ENCODE peak calls at places on chromosome 6, in eight cellular contexts. One of them, this sample, is unnamed.

GRCh38 chr6:168372871-168373270 is 53.3 kb upstream of the DACT2 start:
- DNase-seq in iPS-NIHi11: no peak
- DNase-seq in stimulated activated naive CD8-positive, alpha-beta T cell treated with anti-CD3 and anti-CD28 coated beads, Interleukin-15, Interleukin-2, amounts not matched to agents 100 U/mL and 50 U/mL, for 24 hours: no peak
- DNase-seq in ureter: no peak
- DNase-seq in stimulated activated CD4-positive, alpha-beta T cell treated with anti-CD3 and anti-CD28 coated beads, TNF-alpha, amount 100 ng/mL, for 1 hour: no peak
- DNase-seq in T-helper 9 cell: no peak
- DNase-seq in activated T-cell treated with anti-CD3 and anti-CD28 coated beads for 1 hour: no peak
- DNase-seq in naive thymus-derived CD4-positive, alpha-beta T cell: no peak
- DNase-seq in this sample: no peak

GRCh38 chr6:93079061-93079460 is 340.3 kb downstream of the EPHA7 start:
- DNase-seq in stimulated activated CD4-positive, alpha-beta T cell treated with anti-CD3 and anti-CD28 coated beads, TNF-alpha, amount 100 ng/mL, for 1 hour: no peak
- DNase-seq in T-helper 9 cell: no peak
- DNase-seq in ureter: no peak
- DNase-seq in activated T-cell treated with anti-CD3 and anti-CD28 coated beads for 1 hour: no peak
- DNase-seq in naive thymus-derived CD4-positive, alpha-beta T cell: no peak
- DNase-seq in stimulated activated naive CD8-positive, alpha-beta T cell treated with anti-CD3 and anti-CD28 coated beads, Interleukin-15, Interleukin-2, amounts not matched to agents 100 U/mL and 50 U/mL, for 24 hours: no peak
- DNase-seq in iPS-NIHi11: peak
- DNase-seq in this sample: no peak

GRCh38 chr6:99491159-99491558 is 24.1 kb downstream of the USP45 start:
- DNase-seq in T-helper 9 cell: no peak
- DNase-seq in iPS-NIHi11: no peak
- DNase-seq in activated T-cell treated with anti-CD3 and anti-CD28 coated beads for 1 hour: no peak
- DNase-seq in stimulated activated naive CD8-positive, alpha-beta T cell treated with anti-CD3 and anti-CD28 coated beads, Interleukin-15, Interleukin-2, amounts not matched to agents 100 U/mL and 50 U/mL, for 24 hours: no peak
- DNase-seq in naive thymus-derived CD4-positive, alpha-beta T cell: no peak
- DNase-seq in ureter: no peak
- DNase-seq in stimulated activated CD4-positive, alpha-beta T cell treated with anti-CD3 and anti-CD28 coated beads, TNF-alpha, amount 100 ng/mL, for 1 hour: no peak
- DNase-seq in this sample: no peak

GRCh38 chr6:162750776-162751175 is 23.0 kb downstream of the PACRG start:
- DNase-seq in ureter: no peak
- DNase-seq in activated T-cell treated with anti-CD3 and anti-CD28 coated beads for 1 hour: no peak
- DNase-seq in iPS-NIHi11: no peak
- DNase-seq in naive thymus-derived CD4-positive, alpha-beta T cell: no peak
- DNase-seq in T-helper 9 cell: no peak
- DNase-seq in stimulated activated naive CD8-positive, alpha-beta T cell treated with anti-CD3 and anti-CD28 coated beads, Interleukin-15, Interleukin-2, amounts not matched to agents 100 U/mL and 50 U/mL, for 24 hours: no peak
- DNase-seq in stimulated activated CD4-positive, alpha-beta T cell treated with anti-CD3 and anti-CD28 coated beads, TNF-alpha, amount 100 ng/mL, for 1 hour: no peak
- DNase-seq in this sample: no peak

GRCh38 chr6:21885532-21886089 is 292.1 kb downstream of the SOX4 start:
- DNase-seq in stimulated activated naive CD8-positive, alpha-beta T cell treated with anti-CD3 and anti-CD28 coated beads, Interleukin-15, Interleukin-2, amounts not matched to agents 100 U/mL and 50 U/mL, for 24 hours: no peak
- DNase-seq in ureter: peak
- DNase-seq in naive thymus-derived CD4-positive, alpha-beta T cell: no peak
- DNase-seq in stimulated activated CD4-positive, alpha-beta T cell treated with anti-CD3 and anti-CD28 coated beads, TNF-alpha, amount 100 ng/mL, for 1 hour: no peak
- DNase-seq in T-helper 9 cell: no peak
- DNase-seq in iPS-NIHi11: no peak
- DNase-seq in activated T-cell treated with anti-CD3 and anti-CD28 coated beads for 1 hour: no peak
- DNase-seq in this sample: no peak

GRCh38 chr6:17278289-17279061 is 2.7 kb upstream of the RBM24 start:
- DNase-seq in ureter: no peak
- DNase-seq in activated T-cell treated with anti-CD3 and anti-CD28 coated beads for 1 hour: no peak
- DNase-seq in iPS-NIHi11: no peak
- DNase-seq in T-helper 9 cell: no peak
- DNase-seq in stimulated activated naive CD8-positive, alpha-beta T cell treated with anti-CD3 and anti-CD28 coated beads, Interleukin-15, Interleukin-2, amounts not matched to agents 100 U/mL and 50 U/mL, for 24 hours: no peak
- DNase-seq in stimulated activated CD4-positive, alpha-beta T cell treated with anti-CD3 and anti-CD28 coated beads, TNF-alpha, amount 100 ng/mL, for 1 hour: no peak
- DNase-seq in naive thymus-derived CD4-positive, alpha-beta T cell: no peak
- DNase-seq in this sample: no peak

GRCh38 chr6:127186889-127187288 is 68.4 kb downstream of the RSPO3 start:
- DNase-seq in activated T-cell treated with anti-CD3 and anti-CD28 coated beads for 1 hour: peak
- DNase-seq in T-helper 9 cell: peak
- DNase-seq in stimulated activated CD4-positive, alpha-beta T cell treated with anti-CD3 and anti-CD28 coated beads, TNF-alpha, amount 100 ng/mL, for 1 hour: no peak
- DNase-seq in iPS-NIHi11: peak
- DNase-seq in stimulated activated naive CD8-positive, alpha-beta T cell treated with anti-CD3 and anti-CD28 coated beads, Interleukin-15, Interleukin-2, amounts not matched to agents 100 U/mL and 50 U/mL, for 24 hours: peak
- DNase-seq in ureter: peak
- DNase-seq in naive thymus-derived CD4-positive, alpha-beta T cell: peak
- DNase-seq in this sample: no peak

GRCh38 chr6:24879351-24879750 is 56.4 kb downstream of the RIPOR2 start:
- DNase-seq in ureter: no peak
- DNase-seq in iPS-NIHi11: no peak
- DNase-seq in naive thymus-derived CD4-positive, alpha-beta T cell: no peak
- DNase-seq in stimulated activated CD4-positive, alpha-beta T cell treated with anti-CD3 and anti-CD28 coated beads, TNF-alpha, amount 100 ng/mL, for 1 hour: no peak
- DNase-seq in activated T-cell treated with anti-CD3 and anti-CD28 coated beads for 1 hour: no peak
- DNase-seq in T-helper 9 cell: no peak
- DNase-seq in stimulated activated naive CD8-positive, alpha-beta T cell treated with anti-CD3 and anti-CD28 coated beads, Interleukin-15, Interleukin-2, amounts not matched to agents 100 U/mL and 50 U/mL, for 24 hours: no peak
- DNase-seq in this sample: no peak

GRCh38 chr6:97133071-97133470 is 149.9 kb downstream of the MMS22L start:
- DNase-seq in stimulated activated CD4-positive, alpha-beta T cell treated with anti-CD3 and anti-CD28 coated beads, TNF-alpha, amount 100 ng/mL, for 1 hour: no peak
- DNase-seq in iPS-NIHi11: no peak
- DNase-seq in activated T-cell treated with anti-CD3 and anti-CD28 coated beads for 1 hour: no peak
- DNase-seq in naive thymus-derived CD4-positive, alpha-beta T cell: no peak
- DNase-seq in stimulated activated naive CD8-positive, alpha-beta T cell treated with anti-CD3 and anti-CD28 coated beads, Interleukin-15, Interleukin-2, amounts not matched to agents 100 U/mL and 50 U/mL, for 24 hours: no peak
- DNase-seq in ureter: no peak
- DNase-seq in T-helper 9 cell: no peak
- DNase-seq in this sample: no peak

GRCh38 chr6:148313483-148313882 is 29.2 kb upstream of the SASH1 start:
- DNase-seq in activated T-cell treated with anti-CD3 and anti-CD28 coated beads for 1 hour: no peak
- DNase-seq in T-helper 9 cell: no peak
- DNase-seq in iPS-NIHi11: no peak
- DNase-seq in stimulated activated CD4-positive, alpha-beta T cell treated with anti-CD3 and anti-CD28 coated beads, TNF-alpha, amount 100 ng/mL, for 1 hour: no peak
- DNase-seq in ureter: no peak
- DNase-seq in stimulated activated naive CD8-positive, alpha-beta T cell treated with anti-CD3 and anti-CD28 coated beads, Interleukin-15, Interleukin-2, amounts not matched to agents 100 U/mL and 50 U/mL, for 24 hours: no peak
- DNase-seq in naive thymus-derived CD4-positive, alpha-beta T cell: no peak
- DNase-seq in this sample: no peak

GRCh38 chr6:84461461-84461860 is 234.0 kb upstream of the CEP162 start:
- DNase-seq in stimulated activated CD4-positive, alpha-beta T cell treated with anti-CD3 and anti-CD28 coated beads, TNF-alpha, amount 100 ng/mL, for 1 hour: no peak
- DNase-seq in naive thymus-derived CD4-positive, alpha-beta T cell: no peak
- DNase-seq in ureter: no peak
- DNase-seq in T-helper 9 cell: no peak
- DNase-seq in stimulated activated naive CD8-positive, alpha-beta T cell treated with anti-CD3 and anti-CD28 coated beads, Interleukin-15, Interleukin-2, amounts not matched to agents 100 U/mL and 50 U/mL, for 24 hours: no peak
- DNase-seq in iPS-NIHi11: no peak
- DNase-seq in activated T-cell treated with anti-CD3 and anti-CD28 coated beads for 1 hour: no peak
- DNase-seq in this sample: no peak

GRCh38 chr6:12440981-12441380 is 150.8 kb downstream of the EDN1 start:
- DNase-seq in naive thymus-derived CD4-positive, alpha-beta T cell: no peak
- DNase-seq in ureter: no peak
- DNase-seq in stimulated activated CD4-positive, alpha-beta T cell treated with anti-CD3 and anti-CD28 coated beads, TNF-alpha, amount 100 ng/mL, for 1 hour: no peak
- DNase-seq in stimulated activated naive CD8-positive, alpha-beta T cell treated with anti-CD3 and anti-CD28 coated beads, Interleukin-15, Interleukin-2, amounts not matched to agents 100 U/mL and 50 U/mL, for 24 hours: no peak
- DNase-seq in T-helper 9 cell: no peak
- DNase-seq in activated T-cell treated with anti-CD3 and anti-CD28 coated beads for 1 hour: no peak
- DNase-seq in iPS-NIHi11: peak
- DNase-seq in this sample: no peak

GRCh38 chr6:132341646-132342045 is 59.6 kb downstream of the MOXD1 start:
- DNase-seq in naive thymus-derived CD4-positive, alpha-beta T cell: no peak
- DNase-seq in iPS-NIHi11: no peak
- DNase-seq in stimulated activated naive CD8-positive, alpha-beta T cell treated with anti-CD3 and anti-CD28 coated beads, Interleukin-15, Interleukin-2, amounts not matched to agents 100 U/mL and 50 U/mL, for 24 hours: no peak
- DNase-seq in activated T-cell treated with anti-CD3 and anti-CD28 coated beads for 1 hour: no peak
- DNase-seq in stimulated activated CD4-positive, alpha-beta T cell treated with anti-CD3 and anti-CD28 coated beads, TNF-alpha, amount 100 ng/mL, for 1 hour: no peak
- DNase-seq in ureter: no peak
- DNase-seq in T-helper 9 cell: no peak
- DNase-seq in this sample: no peak

GRCh38 chr6:166769648-166770047 is 142.6 kb upstream of the RPS6KA2 start:
- DNase-seq in activated T-cell treated with anti-CD3 and anti-CD28 coated beads for 1 hour: no peak
- DNase-seq in iPS-NIHi11: no peak
- DNase-seq in stimulated activated naive CD8-positive, alpha-beta T cell treated with anti-CD3 and anti-CD28 coated beads, Interleukin-15, Interleukin-2, amounts not matched to agents 100 U/mL and 50 U/mL, for 24 hours: no peak
- DNase-seq in T-helper 9 cell: no peak
- DNase-seq in naive thymus-derived CD4-positive, alpha-beta T cell: no peak
- DNase-seq in stimulated activated CD4-positive, alpha-beta T cell treated with anti-CD3 and anti-CD28 coated beads, TNF-alpha, amount 100 ng/mL, for 1 hour: no peak
- DNase-seq in ureter: peak
- DNase-seq in this sample: no peak

GRCh38 chr6:153162646-153163045 is 31.6 kb upstream of the RGS17 start:
- DNase-seq in stimulated activated naive CD8-positive, alpha-beta T cell treated with anti-CD3 and anti-CD28 coated beads, Interleukin-15, Interleukin-2, amounts not matched to agents 100 U/mL and 50 U/mL, for 24 hours: no peak
- DNase-seq in iPS-NIHi11: no peak
- DNase-seq in stimulated activated CD4-positive, alpha-beta T cell treated with anti-CD3 and anti-CD28 coated beads, TNF-alpha, amount 100 ng/mL, for 1 hour: no peak
- DNase-seq in T-helper 9 cell: no peak
- DNase-seq in ureter: no peak
- DNase-seq in activated T-cell treated with anti-CD3 and anti-CD28 coated beads for 1 hour: no peak
- DNase-seq in naive thymus-derived CD4-positive, alpha-beta T cell: no peak
- DNase-seq in this sample: no peak

GRCh38 chr6:150881911-150882481 is 16.5 kb downstream of the MTHFD1L start:
- DNase-seq in stimulated activated naive CD8-positive, alpha-beta T cell treated with anti-CD3 and anti-CD28 coated beads, Interleukin-15, Interleukin-2, amounts not matched to agents 100 U/mL and 50 U/mL, for 24 hours: no peak
- DNase-seq in activated T-cell treated with anti-CD3 and anti-CD28 coated beads for 1 hour: no peak
- DNase-seq in ureter: no peak
- DNase-seq in T-helper 9 cell: no peak
- DNase-seq in iPS-NIHi11: peak
- DNase-seq in stimulated activated CD4-positive, alpha-beta T cell treated with anti-CD3 and anti-CD28 coated beads, TNF-alpha, amount 100 ng/mL, for 1 hour: no peak
- DNase-seq in naive thymus-derived CD4-positive, alpha-beta T cell: no peak
- DNase-seq in this sample: no peak

GRCh38 chr6:37690964-37691735 is 6.5 kb downstream of the MDGA1 start:
- DNase-seq in activated T-cell treated with anti-CD3 and anti-CD28 coated beads for 1 hour: no peak
- DNase-seq in iPS-NIHi11: no peak
- DNase-seq in T-helper 9 cell: no peak
- DNase-seq in stimulated activated CD4-positive, alpha-beta T cell treated with anti-CD3 and anti-CD28 coated beads, TNF-alpha, amount 100 ng/mL, for 1 hour: no peak
- DNase-seq in ureter: no peak
- DNase-seq in naive thymus-derived CD4-positive, alpha-beta T cell: no peak
- DNase-seq in stimulated activated naive CD8-positive, alpha-beta T cell treated with anti-CD3 and anti-CD28 coated beads, Interleukin-15, Interleukin-2, amounts not matched to agents 100 U/mL and 50 U/mL, for 24 hours: no peak
- DNase-seq in this sample: no peak

GRCh38 chr6:75206338-75207210 is 721 bp upstream of the COL12A1 start:
- DNase-seq in stimulated activated CD4-positive, alpha-beta T cell treated with anti-CD3 and anti-CD28 coated beads, TNF-alpha, amount 100 ng/mL, for 1 hour: no peak
- DNase-seq in iPS-NIHi11: no peak
- DNase-seq in ureter: no peak
- DNase-seq in stimulated activated naive CD8-positive, alpha-beta T cell treated with anti-CD3 and anti-CD28 coated beads, Interleukin-15, Interleukin-2, amounts not matched to agents 100 U/mL and 50 U/mL, for 24 hours: no peak
- DNase-seq in activated T-cell treated with anti-CD3 and anti-CD28 coated beads for 1 hour: no peak
- DNase-seq in naive thymus-derived CD4-positive, alpha-beta T cell: no peak
- DNase-seq in T-helper 9 cell: no peak
- DNase-seq in this sample: no peak

GRCh38 chr6:30067460-30068139 is 602 bp downstream of the PPP1R11 start:
- DNase-seq in stimulated activated naive CD8-positive, alpha-beta T cell treated with anti-CD3 and anti-CD28 coated beads, Interleukin-15, Interleukin-2, amounts not matched to agents 100 U/mL and 50 U/mL, for 24 hours: no peak
- DNase-seq in activated T-cell treated with anti-CD3 and anti-CD28 coated beads for 1 hour: no peak
- DNase-seq in stimulated activated CD4-positive, alpha-beta T cell treated with anti-CD3 and anti-CD28 coated beads, TNF-alpha, amount 100 ng/mL, for 1 hour: no peak
- DNase-seq in iPS-NIHi11: peak
- DNase-seq in T-helper 9 cell: no peak
- DNase-seq in naive thymus-derived CD4-positive, alpha-beta T cell: no peak
- DNase-seq in ureter: no peak
- DNase-seq in this sample: no peak

GRCh38 chr6:85580104-85580877 is 13.4 kb downstream of the SNX14 start:
- DNase-seq in stimulated activated CD4-positive, alpha-beta T cell treated with anti-CD3 and anti-CD28 coated beads, TNF-alpha, amount 100 ng/mL, for 1 hour: no peak
- DNase-seq in ureter: no peak
- DNase-seq in iPS-NIHi11: no peak
- DNase-seq in T-helper 9 cell: no peak
- DNase-seq in activated T-cell treated with anti-CD3 and anti-CD28 coated beads for 1 hour: no peak
- DNase-seq in naive thymus-derived CD4-positive, alpha-beta T cell: no peak
- DNase-seq in stimulated activated naive CD8-positive, alpha-beta T cell treated with anti-CD3 and anti-CD28 coated beads, Interleukin-15, Interleukin-2, amounts not matched to agents 100 U/mL and 50 U/mL, for 24 hours: no peak
- DNase-seq in this sample: no peak

GRCh38 chr6:157194643-157195042 is 128.7 kb downstream of the TMEM242 start:
- DNase-seq in ureter: no peak
- DNase-seq in stimulated activated naive CD8-positive, alpha-beta T cell treated with anti-CD3 and anti-CD28 coated beads, Interleukin-15, Interleukin-2, amounts not matched to agents 100 U/mL and 50 U/mL, for 24 hours: no peak
- DNase-seq in T-helper 9 cell: no peak
- DNase-seq in naive thymus-derived CD4-positive, alpha-beta T cell: no peak
- DNase-seq in iPS-NIHi11: no peak
- DNase-seq in activated T-cell treated with anti-CD3 and anti-CD28 coated beads for 1 hour: no peak
- DNase-seq in stimulated activated CD4-positive, alpha-beta T cell treated with anti-CD3 and anti-CD28 coated beads, TNF-alpha, amount 100 ng/mL, for 1 hour: no peak
- DNase-seq in this sample: no peak

GRCh38 chr6:93418448-93419303 is 683 bp downstream of the EPHA7 start:
- DNase-seq in stimulated activated naive CD8-positive, alpha-beta T cell treated with anti-CD3 and anti-CD28 coated beads, Interleukin-15, Interleukin-2, amounts not matched to agents 100 U/mL and 50 U/mL, for 24 hours: peak
- DNase-seq in ureter: peak
- DNase-seq in T-helper 9 cell: no peak
- DNase-seq in activated T-cell treated with anti-CD3 and anti-CD28 coated beads for 1 hour: no peak
- DNase-seq in stimulated activated CD4-positive, alpha-beta T cell treated with anti-CD3 and anti-CD28 coated beads, TNF-alpha, amount 100 ng/mL, for 1 hour: no peak
- DNase-seq in iPS-NIHi11: peak
- DNase-seq in naive thymus-derived CD4-positive, alpha-beta T cell: no peak
- DNase-seq in this sample: no peak

GRCh38 chr6:45105170-45105820 is 222.8 kb upstream of the RUNX2 start:
- DNase-seq in iPS-NIHi11: no peak
- DNase-seq in naive thymus-derived CD4-positive, alpha-beta T cell: no peak
- DNase-seq in ureter: no peak
- DNase-seq in activated T-cell treated with anti-CD3 and anti-CD28 coated beads for 1 hour: no peak
- DNase-seq in T-helper 9 cell: no peak
- DNase-seq in stimulated activated CD4-positive, alpha-beta T cell treated with anti-CD3 and anti-CD28 coated beads, TNF-alpha, amount 100 ng/mL, for 1 hour: no peak
- DNase-seq in stimulated activated naive CD8-positive, alpha-beta T cell treated with anti-CD3 and anti-CD28 coated beads, Interleukin-15, Interleukin-2, amounts not matched to agents 100 U/mL and 50 U/mL, for 24 hours: no peak
- DNase-seq in this sample: no peak

GRCh38 chr6:159098636-159099106 is 53.9 kb upstream of the TAGAP start:
- DNase-seq in T-helper 9 cell: peak
- DNase-seq in ureter: peak
- DNase-seq in iPS-NIHi11: no peak
- DNase-seq in naive thymus-derived CD4-positive, alpha-beta T cell: peak
- DNase-seq in stimulated activated CD4-positive, alpha-beta T cell treated with anti-CD3 and anti-CD28 coated beads, TNF-alpha, amount 100 ng/mL, for 1 hour: peak
- DNase-seq in activated T-cell treated with anti-CD3 and anti-CD28 coated beads for 1 hour: peak
- DNase-seq in stimulated activated naive CD8-positive, alpha-beta T cell treated with anti-CD3 and anti-CD28 coated beads, Interleukin-15, Interleukin-2, amounts not matched to agents 100 U/mL and 50 U/mL, for 24 hours: peak
- DNase-seq in this sample: no peak

GRCh38 chr6:50889912-50890311 is 71.2 kb downstream of the TFAP2B start:
- DNase-seq in naive thymus-derived CD4-positive, alpha-beta T cell: no peak
- DNase-seq in T-helper 9 cell: no peak
- DNase-seq in activated T-cell treated with anti-CD3 and anti-CD28 coated beads for 1 hour: no peak
- DNase-seq in stimulated activated naive CD8-positive, alpha-beta T cell treated with anti-CD3 and anti-CD28 coated beads, Interleukin-15, Interleukin-2, amounts not matched to agents 100 U/mL and 50 U/mL, for 24 hours: no peak
- DNase-seq in ureter: no peak
- DNase-seq in iPS-NIHi11: no peak
- DNase-seq in stimulated activated CD4-positive, alpha-beta T cell treated with anti-CD3 and anti-CD28 coated beads, TNF-alpha, amount 100 ng/mL, for 1 hour: no peak
- DNase-seq in this sample: no peak

GRCh38 chr6:104711371-104711770 is 148.3 kb downstream of the HACE1 start:
- DNase-seq in naive thymus-derived CD4-positive, alpha-beta T cell: no peak
- DNase-seq in stimulated activated CD4-positive, alpha-beta T cell treated with anti-CD3 and anti-CD28 coated beads, TNF-alpha, amount 100 ng/mL, for 1 hour: no peak
- DNase-seq in activated T-cell treated with anti-CD3 and anti-CD28 coated beads for 1 hour: no peak
- DNase-seq in stimulated activated naive CD8-positive, alpha-beta T cell treated with anti-CD3 and anti-CD28 coated beads, Interleukin-15, Interleukin-2, amounts not matched to agents 100 U/mL and 50 U/mL, for 24 hours: no peak
- DNase-seq in iPS-NIHi11: no peak
- DNase-seq in ureter: no peak
- DNase-seq in T-helper 9 cell: no peak
- DNase-seq in this sample: no peak

GRCh38 chr6:38175786-38176185 is 356.3 kb downstream of the ZFAND3 start:
- DNase-seq in iPS-NIHi11: no peak
- DNase-seq in stimulated activated CD4-positive, alpha-beta T cell treated with anti-CD3 and anti-CD28 coated beads, TNF-alpha, amount 100 ng/mL, for 1 hour: no peak
- DNase-seq in stimulated activated naive CD8-positive, alpha-beta T cell treated with anti-CD3 and anti-CD28 coated beads, Interleukin-15, Interleukin-2, amounts not matched to agents 100 U/mL and 50 U/mL, for 24 hours: no peak
- DNase-seq in naive thymus-derived CD4-positive, alpha-beta T cell: no peak
- DNase-seq in activated T-cell treated with anti-CD3 and anti-CD28 coated beads for 1 hour: no peak
- DNase-seq in T-helper 9 cell: no peak
- DNase-seq in ureter: no peak
- DNase-seq in this sample: no peak

GRCh38 chr6:132961122-132961521 is 146.8 kb downstream of the RPS12 start:
- DNase-seq in naive thymus-derived CD4-positive, alpha-beta T cell: no peak
- DNase-seq in ureter: no peak
- DNase-seq in stimulated activated naive CD8-positive, alpha-beta T cell treated with anti-CD3 and anti-CD28 coated beads, Interleukin-15, Interleukin-2, amounts not matched to agents 100 U/mL and 50 U/mL, for 24 hours: no peak
- DNase-seq in activated T-cell treated with anti-CD3 and anti-CD28 coated beads for 1 hour: no peak
- DNase-seq in iPS-NIHi11: no peak
- DNase-seq in T-helper 9 cell: no peak
- DNase-seq in stimulated activated CD4-positive, alpha-beta T cell treated with anti-CD3 and anti-CD28 coated beads, TNF-alpha, amount 100 ng/mL, for 1 hour: no peak
- DNase-seq in this sample: no peak

GRCh38 chr6:98514073-98514720 is 320.2 kb upstream of the POU3F2 start:
- DNase-seq in T-helper 9 cell: no peak
- DNase-seq in stimulated activated naive CD8-positive, alpha-beta T cell treated with anti-CD3 and anti-CD28 coated beads, Interleukin-15, Interleukin-2, amounts not matched to agents 100 U/mL and 50 U/mL, for 24 hours: no peak
- DNase-seq in ureter: no peak
- DNase-seq in stimulated activated CD4-positive, alpha-beta T cell treated with anti-CD3 and anti-CD28 coated beads, TNF-alpha, amount 100 ng/mL, for 1 hour: no peak
- DNase-seq in naive thymus-derived CD4-positive, alpha-beta T cell: no peak
- DNase-seq in activated T-cell treated with anti-CD3 and anti-CD28 coated beads for 1 hour: no peak
- DNase-seq in iPS-NIHi11: no peak
- DNase-seq in this sample: no peak

GRCh38 chr6:151441390-151442166 is 10.3 kb downstream of the RMND1 start:
- DNase-seq in activated T-cell treated with anti-CD3 and anti-CD28 coated beads for 1 hour: no peak
- DNase-seq in T-helper 9 cell: no peak
- DNase-seq in iPS-NIHi11: no peak
- DNase-seq in stimulated activated naive CD8-positive, alpha-beta T cell treated with anti-CD3 and anti-CD28 coated beads, Interleukin-15, Interleukin-2, amounts not matched to agents 100 U/mL and 50 U/mL, for 24 hours: no peak
- DNase-seq in ureter: no peak
- DNase-seq in stimulated activated CD4-positive, alpha-beta T cell treated with anti-CD3 and anti-CD28 coated beads, TNF-alpha, amount 100 ng/mL, for 1 hour: no peak
- DNase-seq in naive thymus-derived CD4-positive, alpha-beta T cell: no peak
- DNase-seq in this sample: no peak

GRCh38 chr6:50822078-50822476 is 3.4 kb downstream of the TFAP2B start:
- DNase-seq in activated T-cell treated with anti-CD3 and anti-CD28 coated beads for 1 hour: no peak
- DNase-seq in naive thymus-derived CD4-positive, alpha-beta T cell: no peak
- DNase-seq in ureter: no peak
- DNase-seq in stimulated activated naive CD8-positive, alpha-beta T cell treated with anti-CD3 and anti-CD28 coated beads, Interleukin-15, Interleukin-2, amounts not matched to agents 100 U/mL and 50 U/mL, for 24 hours: no peak
- DNase-seq in stimulated activated CD4-positive, alpha-beta T cell treated with anti-CD3 and anti-CD28 coated beads, TNF-alpha, amount 100 ng/mL, for 1 hour: no peak
- DNase-seq in T-helper 9 cell: no peak
- DNase-seq in iPS-NIHi11: no peak
- DNase-seq in this sample: no peak

GRCh38 chr6:328184-328670 is 35.9 kb downstream of the DUSP22 start:
- DNase-seq in naive thymus-derived CD4-positive, alpha-beta T cell: no peak
- DNase-seq in T-helper 9 cell: no peak
- DNase-seq in iPS-NIHi11: no peak
- DNase-seq in stimulated activated naive CD8-positive, alpha-beta T cell treated with anti-CD3 and anti-CD28 coated beads, Interleukin-15, Interleukin-2, amounts not matched to agents 100 U/mL and 50 U/mL, for 24 hours: no peak
- DNase-seq in stimulated activated CD4-positive, alpha-beta T cell treated with anti-CD3 and anti-CD28 coated beads, TNF-alpha, amount 100 ng/mL, for 1 hour: no peak
- DNase-seq in ureter: peak
- DNase-seq in activated T-cell treated with anti-CD3 and anti-CD28 coated beads for 1 hour: no peak
- DNase-seq in this sample: no peak

This sample was measured in NCI-H1048.